ENCODE peak calls at places on chromosomes 2 and 18, in eight cellular contexts. E is fibroblast of the conjunctiva; O is suprapubic skin; C is cardiac fibroblast; Q is CD8-positive, alpha-beta memory T cell; U is NCI-H446; S is stimulated activated CD4-positive, alpha-beta T cell treated with anti-CD3 and anti-CD28 coated beads, Interleukin-15, amount 100 ng/mL, for 24 hours; F is amniotic epithelial cell. B is an unnamed sample.

GRCh38 chr2:96549967-96550786 is 13.6 kb downstream of the ARID5A start:
- DNase-seq in E (no peak), O (peak; percentile 77), C (no peak), Q (no peak), U (no peak), S (no peak), F (no peak), B (peak; percentile 75)

GRCh38 chr2:46876741-46877384 is 38.7 kb downstream of the MCFD2 start:
- DNase-seq in E (peak; percentile 60), O (peak; percentile 66), C (peak; percentile 89), Q (no peak), U (peak; percentile 67), S (no peak), F (peak; percentile 87), B (no peak)

GRCh38 chr18:48841381-48842258 is 109.1 kb downstream of the SMAD7 start:
- DNase-seq in E (no peak), O (no peak), C (peak; percentile 86), Q (no peak), U (no peak), S (no peak), F (peak; percentile 92), B (peak; percentile 78)

GRCh38 chr18:362914-363295 is 95.1 kb upstream of the THOC1 start:
- DNase-seq in E (no peak), O (no peak), C (no peak), Q (no peak), U (no peak), S (no peak), F (no peak), B (no peak)

GRCh38 chr2:238427435-238428162 is 872 bp downstream of the ASB1 start:
- DNase-seq in E (no peak), O (no peak), C (peak; percentile 42), Q (no peak), U (no peak), S (no peak), F (no peak), B (peak; percentile 88)

GRCh38 chr18:30150466-30151019 is 892.0 kb downstream of the DSC3 start:
- DNase-seq in E (no peak), O (no peak), C (no peak), Q (no peak), U (no peak), S (no peak), F (no peak), B (no peak)

GRCh38 chr2:71071681-71072398 is 3.4 kb downstream of the NAGK start:
- DNase-seq in E (no peak), O (no peak), C (no peak), Q (peak; percentile 52), U (no peak), S (peak; percentile 69), F (no peak), B (peak; percentile 87)

GRCh38 chr2:188922191-188922590 is 52.0 kb upstream of the COL3A1 start:
- DNase-seq in E (no peak), O (no peak), C (peak; percentile 26), Q (no peak), U (no peak), S (no peak), F (no peak), B (no peak)

GRCh38 chr2:6917761-6918421 is 679 bp downstream of the RNF144A start:
- DNase-seq in E (no peak), O (no peak), C (no peak), Q (no peak), U (peak; percentile 28), S (peak; percentile 41), F (no peak), B (peak; percentile 91)

GRCh38 chr2:215828528-215829184 is 184.7 kb downstream of the MREG start:
- DNase-seq in E (peak; percentile 67), O (no peak), C (peak; percentile 86), Q (peak; percentile 3), U (peak; percentile 22), S (peak; percentile 52), F (peak; percentile 79), B (no peak)

GRCh38 chr18:27750014-27750413 is 426.9 kb downstream of the CDH2 start:
- DNase-seq in E (peak; percentile 5), O (no peak), C (peak; percentile 87), Q (no peak), U (peak; percentile 57), S (no peak), F (peak; percentile 85), B (no peak)

GRCh38 chr2:238847841-238848565 is at the start of gene TWIST2:
- DNase-seq in E (peak; percentile 92), O (peak; percentile 94), C (peak; percentile 94), Q (no peak), U (no peak), S (peak; percentile 15), F (peak; percentile 75), B (no peak)

GRCh38 chr2:24122356-24123211 is 550 bp downstream of the PFN4 start:
- DNase-seq in E (no peak), O (no peak), C (peak; percentile 7), Q (no peak), U (no peak), S (no peak), F (no peak), B (no peak)

GRCh38 chr2:161586517-161587167 is 37.6 kb upstream of the SLC4A10 start:
- DNase-seq in E (peak; percentile 5), O (no peak), C (peak; percentile 46), Q (no peak), U (peak; percentile 52), S (no peak), F (peak; percentile 17), B (no peak)

GRCh38 chr2:172148246-172148645 is 45.5 kb upstream of the DLX2 start:
- DNase-seq in E (no peak), O (no peak), C (no peak), Q (no peak), U (no peak), S (no peak), F (no peak), B (no peak)

GRCh38 chr2:139359818-139360217 is 579.6 kb upstream of the NXPH2 start:
- DNase-seq in E (no peak), O (no peak), C (no peak), Q (no peak), U (no peak), S (no peak), F (no peak), B (no peak)

GRCh38 chr2:98615481-98615880 is 7.1 kb downstream of the UNC50 start:
- DNase-seq in E (no peak), O (no peak), C (no peak), Q (no peak), U (no peak), S (no peak), F (no peak), B (no peak)

GRCh38 chr18:47997338-47997780 is 66.9 kb upstream of the SMAD2 start:
- DNase-seq in E (no peak), O (no peak), C (peak; percentile 23), Q (no peak), U (peak; percentile 43), S (peak; percentile 51), F (no peak), B (no peak)

GRCh38 chr2:45851576-45852304 is 200.3 kb downstream of the PRKCE start:
- DNase-seq in E (no peak), O (no peak), C (peak; percentile 65), Q (no peak), U (peak; percentile 37), S (no peak), F (peak; percentile 54), B (peak; percentile 54)

GRCh38 chr2:206031950-206032567 is 53.9 kb downstream of the INO80D start:
- DNase-seq in E (no peak), O (no peak), C (no peak), Q (no peak), U (no peak), S (no peak), F (no peak), B (no peak)

GRCh38 chr2:196783431-196784094 is 15.9 kb downstream of the GTF3C3 start:
- DNase-seq in E (no peak), O (no peak), C (peak; percentile 69), Q (no peak), U (no peak), S (peak; percentile 71), F (peak; percentile 47), B (no peak)

GRCh38 chr2:46387886-46388515 is 90.8 kb downstream of the EPAS1 start:
- DNase-seq in E (no peak), O (no peak), C (no peak), Q (no peak), U (no peak), S (no peak), F (no peak), B (no peak)

GRCh38 chr2:155997538-155997937 is 335.0 kb downstream of the NR4A2 start:
- DNase-seq in E (no peak), O (no peak), C (no peak), Q (no peak), U (no peak), S (no peak), F (no peak), B (no peak)

GRCh38 chr2:129178356-129178755 is 801.1 kb upstream of the RAB6C start:
- DNase-seq in E (no peak), O (no peak), C (no peak), Q (no peak), U (peak; percentile 10), S (no peak), F (no peak), B (no peak)

GRCh38 chr18:79567481-79568147 is 112.0 kb upstream of the CTDP1 start:
- DNase-seq in E (peak; percentile 38), O (peak; percentile 76), C (peak; percentile 94), Q (no peak), U (no peak), S (no peak), F (peak; percentile 65), B (peak; percentile 53)

GRCh38 chr2:54894467-54894866 is 155.8 kb downstream of the RTN4 start:
- DNase-seq in E (no peak), O (no peak), C (no peak), Q (no peak), U (no peak), S (no peak), F (no peak), B (no peak)

GRCh38 chr2:219689676-219690628 is 62.5 kb downstream of the SLC4A3 start:
- DNase-seq in E (peak; percentile 43), O (no peak), C (peak; percentile 84), Q (no peak), U (peak; percentile 39), S (peak; percentile 57), F (peak; percentile 71), B (no peak)

GRCh38 chr2:44686561-44686960 is 254.9 kb upstream of the SIX3 start:
- DNase-seq in E (no peak), O (no peak), C (peak; percentile 59), Q (no peak), U (no peak), S (no peak), F (peak; percentile 4), B (no peak)

GRCh38 chr2:207640661-207641060 is 15.5 kb upstream of the METTL21A start:
- DNase-seq in E (no peak), O (no peak), C (no peak), Q (no peak), U (no peak), S (no peak), F (no peak), B (no peak)

GRCh38 chr18:48127546-48128105 is 197.2 kb upstream of the SMAD2 start:
- DNase-seq in E (no peak), O (no peak), C (no peak), Q (no peak), U (no peak), S (no peak), F (no peak), B (no peak)

GRCh38 chr2:144201868-144202468 is 318.0 kb downstream of the ZEB2 start:
- DNase-seq in E (no peak), O (no peak), C (peak; percentile 66), Q (no peak), U (no peak), S (peak; percentile 25), F (peak; percentile 31), B (no peak)